ENCODE peak calls at places on chromosomes 3 and 15, in four cellular contexts. One of them, this sample, is unnamed.

GRCh38 chr3:66555214-66555844 is 54.5 kb upstream of the LRIG1 start:
- DNase-seq in Right ventricle myocardium inferior: no peak
- DNase-seq in skeletal muscle cell: no peak
- DNase-seq in Calu3: no peak
- DNase-seq in this sample: no peak

GRCh38 chr3:37973250-37974054 is 17.1 kb upstream of the VILL start:
- DNase-seq in Right ventricle myocardium inferior: no peak
- DNase-seq in skeletal muscle cell: no peak
- DNase-seq in Calu3: no peak
- DNase-seq in this sample: no peak

GRCh38 chr3:105976211-105976610 is 107.4 kb upstream of the CBLB start:
- DNase-seq in Right ventricle myocardium inferior: no peak
- DNase-seq in skeletal muscle cell: peak; percentile 30
- DNase-seq in Calu3: no peak
- DNase-seq in this sample: peak; percentile 48

GRCh38 chr3:168002786-168003368 is 92.8 kb downstream of the GOLIM4 start:
- DNase-seq in Right ventricle myocardium inferior: no peak
- DNase-seq in skeletal muscle cell: peak; percentile 16
- DNase-seq in Calu3: peak; percentile 16
- DNase-seq in this sample: peak; percentile 67

GRCh38 chr15:91484141-91484540 is 369.4 kb upstream of the SLCO3A1 start:
- DNase-seq in Right ventricle myocardium inferior: no peak
- DNase-seq in skeletal muscle cell: no peak
- DNase-seq in Calu3: no peak
- DNase-seq in this sample: no peak

GRCh38 chr15:70142322-70143191 is 44.8 kb upstream of the TLE3 start:
- DNase-seq in Right ventricle myocardium inferior: no peak
- DNase-seq in skeletal muscle cell: no peak
- DNase-seq in Calu3: no peak
- DNase-seq in this sample: peak; percentile 89

GRCh38 chr3:122676759-122677158 is 3.9 kb upstream of the PARP14 start:
- DNase-seq in Right ventricle myocardium inferior: no peak
- DNase-seq in skeletal muscle cell: peak; percentile 31
- DNase-seq in Calu3: no peak
- DNase-seq in this sample: peak; percentile 34

GRCh38 chr3:97821810-97822775 is at the start of gene CRYBG3:
- DNase-seq in Right ventricle myocardium inferior: peak; percentile 91
- DNase-seq in skeletal muscle cell: peak; percentile 38
- DNase-seq in Calu3: peak; percentile 85
- DNase-seq in this sample: peak; percentile 72

GRCh38 chr3:149475451-149476060 is 1.1 kb downstream of the TM4SF4 start:
- DNase-seq in Right ventricle myocardium inferior: no peak
- DNase-seq in skeletal muscle cell: no peak
- DNase-seq in Calu3: peak; percentile 37
- DNase-seq in this sample: peak; percentile 20

GRCh38 chr15:32688151-32688639 is 29.6 kb upstream of the GREM1 start:
- DNase-seq in Right ventricle myocardium inferior: no peak
- DNase-seq in skeletal muscle cell: no peak
- DNase-seq in Calu3: peak; percentile 47
- DNase-seq in this sample: peak; percentile 35